ENCODE peak calls at places on chromosomes 1 and 21, in five cellular contexts. R is mesendoderm, X is fibroblast of pulmonary artery, I is NT2/D1, A is iPS-NIHi11. N is an unnamed sample.

GRCh38 chr21:44710294-44710665 is 1.1 kb downstream of the TSPEAR start:
- DNase-seq in X (no peak), I (no peak), R (no peak), A (no peak), N (peak)

GRCh38 chr1:221869759-221870158 is 127.9 kb upstream of the DUSP10 start:
- DNase-seq in R (no peak), X (no peak), A (no peak), I (no peak), N (no peak)

GRCh38 chr1:94270801-94271203 is 33.4 kb upstream of the ARHGAP29 start:
- DNase-seq in X (peak), I (no peak), A (no peak), R (no peak), N (no peak)

GRCh38 chr1:22808186-22808845 is 97.7 kb downstream of the EPHB2 start:
- DNase-seq in I (no peak), A (no peak), X (peak), R (no peak), N (no peak)

GRCh38 chr1:182050481-182051438 is 10.8 kb downstream of the ZNF648 start:
- DNase-seq in A (no peak), I (no peak), X (no peak), R (no peak), N (no peak)

GRCh38 chr1:153390938-153391710 is at the start of gene S100A8:
- DNase-seq in X (peak), A (no peak), R (no peak), I (no peak), N (no peak)

GRCh38 chr1:220702733-220703704 is 12.9 kb downstream of the C1orf115 start:
- DNase-seq in X (no peak), A (no peak), R (no peak), I (no peak), N (no peak)

GRCh38 chr1:3380465-3380864 is 74.0 kb upstream of the ARHGEF16 start:
- DNase-seq in R (no peak), A (no peak), X (no peak), I (no peak), N (no peak)

GRCh38 chr1:24929091-24929875 is 793 bp downstream of the RUNX3 start:
- DNase-seq in A (peak), I (no peak), X (no peak), R (peak), N (peak)

GRCh38 chr1:198929111-198929604 is 290.3 kb downstream of the PTPRC start:
- DNase-seq in X (no peak), R (no peak), A (no peak), I (no peak), N (no peak)

GRCh38 chr1:205913451-205914204 is 29.6 kb downstream of the SLC26A9 start:
- DNase-seq in R (peak), X (peak), A (no peak), I (no peak), N (no peak)

GRCh38 chr21:45981641-45982255 is at the start of gene COL6A1:
- DNase-seq in R (peak), I (no peak), A (peak), X (no peak), N (peak)

GRCh38 chr1:24385160-24385939 is 28.2 kb downstream of the STPG1 start:
- DNase-seq in R (peak), I (no peak), A (peak), X (peak), N (peak)

GRCh38 chr1:119327066-119327435 is 41.5 kb upstream of the HAO2 start:
- DNase-seq in I (no peak), X (no peak), R (peak), A (peak), N (peak)

GRCh38 chr1:48017716-48018115 is 20.5 kb upstream of the TRABD2B start:
- DNase-seq in R (no peak), X (peak), I (no peak), A (no peak), N (no peak)

GRCh38 chr1:40665335-40666171 is at the start of gene RIMS3:
- DNase-seq in A (peak), R (peak), X (peak), I (peak), N (peak)

GRCh38 chr1:239446611-239447010 is 60.2 kb downstream of the CHRM3 start:
- DNase-seq in R (no peak), X (no peak), A (no peak), I (no peak), N (no peak)

GRCh38 chr1:188170935-188171334 is 1342.2 kb downstream of the PLA2G4A start:
- DNase-seq in I (no peak), A (no peak), X (no peak), R (no peak), N (no peak)

GRCh38 chr1:214747050-214747615 is 144.1 kb downstream of the CENPF start:
- DNase-seq in R (no peak), I (no peak), X (no peak), A (no peak), N (no peak)

GRCh38 chr1:115056395-115056798 is 26.8 kb downstream of the TSHB start:
- DNase-seq in A (peak), R (peak), X (peak), I (peak), N (peak)

GRCh38 chr1:232978091-232978634 is 27.8 kb downstream of the NTPCR start:
- DNase-seq in X (peak), A (no peak), I (no peak), R (no peak), N (no peak)

GRCh38 chr1:205229399-205229861 is 1.7 kb downstream of the TMCC2 start:
- DNase-seq in R (peak), X (peak), A (peak), I (peak), N (peak)

GRCh38 chr1:190477687-190478192 is at the start of gene BRINP3:
- DNase-seq in X (no peak), R (no peak), I (no peak), A (no peak), N (no peak)

GRCh38 chr21:45622416-45623097 is 21.0 kb upstream of the PCBP3 start:
- DNase-seq in A (no peak), X (no peak), R (no peak), I (no peak), N (peak)

GRCh38 chr1:53121319-53122172 is 20.9 kb downstream of the SLC1A7 start:
- DNase-seq in R (no peak), I (no peak), X (peak), A (peak), N (peak)

GRCh38 chr1:182392045-182393028 is 747 bp upstream of the GLUL start:
- DNase-seq in A (no peak), R (peak), I (no peak), X (peak), N (no peak)

GRCh38 chr1:67372136-67372535 is 58.1 kb downstream of the SERBP1 start:
- DNase-seq in I (no peak), R (no peak), A (no peak), X (peak), N (no peak)

GRCh38 chr1:27391511-27392095 is 819 bp upstream of the GPR3 start:
- DNase-seq in R (peak), X (peak), A (peak), I (no peak), N (peak)

GRCh38 chr1:235745448-235746136 is 96.0 kb upstream of the GNG4 start:
- DNase-seq in A (no peak), I (no peak), X (no peak), R (no peak), N (no peak)

GRCh38 chr1:221774054-221774842 is 32.4 kb upstream of the DUSP10 start:
- DNase-seq in R (peak), I (no peak), A (no peak), X (no peak), N (no peak)

GRCh38 chr1:3746389-3746783 is 5.9 kb upstream of the CCDC27 start:
- DNase-seq in X (no peak), I (peak), A (peak), R (peak), N (peak)

GRCh38 chr1:182507685-182508084 is 57.7 kb downstream of the RGSL1 start:
- DNase-seq in A (no peak), X (peak), R (no peak), I (no peak), N (no peak)

GRCh38 chr1:243796016-243796415 is 54.0 kb downstream of the AKT3 start:
- DNase-seq in A (no peak), X (no peak), R (no peak), I (no peak), N (no peak)

GRCh38 chr1:225816643-225817538 is 7.0 kb downstream of the EPHX1 start:
- DNase-seq in R (no peak), A (no peak), I (no peak), X (peak), N (peak)

GRCh38 chr1:47692196-47692595 is 254.4 kb downstream of the FOXD2 start:
- DNase-seq in X (no peak), R (no peak), A (no peak), I (no peak), N (no peak)

GRCh38 chr1:240254778-240255291 is 163.2 kb downstream of the FMN2 start:
- DNase-seq in A (no peak), I (no peak), X (no peak), R (peak), N (peak)

GRCh38 chr1:114234408-114235119 is 80.9 kb upstream of the SYT6 start:
- DNase-seq in A (no peak), R (no peak), I (no peak), X (no peak), N (no peak)

GRCh38 chr1:203287109-203287893 is 18.0 kb upstream of the BTG2 start:
- DNase-seq in A (no peak), R (peak), X (peak), I (no peak), N (peak)

GRCh38 chr1:193408782-193409293 is 222.4 kb upstream of the B3GALT2 start:
- DNase-seq in I (no peak), A (no peak), X (peak), R (peak), N (no peak)